ENCODE peak calls at places on chromosomes 7 and 10, in nine cellular contexts. One of them, this sample, is unnamed.

GRCh38 chr7:18459846-18460245 is 35.7 kb upstream of the HDAC9 start:
- DNase-seq in NCI-H510A: no peak
- DNase-seq in AG09309: no peak
- DNase-seq in left ventricle myocardium inferior: no peak
- DNase-seq in GM23248: no peak
- DNase-seq in activated T-helper 1 cell treated with Interleukin-2 at 50 U/mL for 16 hours: no peak
- DNase-seq in T follicular helper cell: no peak
- DNase-seq in anterior cingulate cortex: no peak
- DNase-seq in NCI-H1417: no peak
- DNase-seq in this sample: no peak

GRCh38 chr7:80885774-80886173 is 33.1 kb downstream of the SEMA3C start:
- DNase-seq in AG09309: no peak
- DNase-seq in T follicular helper cell: no peak
- DNase-seq in GM23248: no peak
- DNase-seq in NCI-H510A: no peak
- DNase-seq in activated T-helper 1 cell treated with Interleukin-2 at 50 U/mL for 16 hours: no peak
- DNase-seq in anterior cingulate cortex: no peak
- DNase-seq in left ventricle myocardium inferior: no peak
- DNase-seq in NCI-H1417: no peak
- DNase-seq in this sample: no peak

GRCh38 chr7:148327379-148327778 is 263.2 kb upstream of the C7orf33 start:
- DNase-seq in T follicular helper cell: no peak
- DNase-seq in NCI-H510A: no peak
- DNase-seq in NCI-H1417: no peak
- DNase-seq in left ventricle myocardium inferior: no peak
- DNase-seq in anterior cingulate cortex: no peak
- DNase-seq in AG09309: no peak
- DNase-seq in GM23248: no peak
- DNase-seq in activated T-helper 1 cell treated with Interleukin-2 at 50 U/mL for 16 hours: no peak
- DNase-seq in this sample: no peak

GRCh38 chr10:120456626-120457430 is at the start of gene PLPP4:
- DNase-seq in NCI-H1417: peak
- DNase-seq in AG09309: no peak
- DNase-seq in anterior cingulate cortex: peak
- DNase-seq in left ventricle myocardium inferior: no peak
- DNase-seq in NCI-H510A: peak
- DNase-seq in activated T-helper 1 cell treated with Interleukin-2 at 50 U/mL for 16 hours: no peak
- DNase-seq in T follicular helper cell: no peak
- DNase-seq in GM23248: peak
- DNase-seq in this sample: no peak

GRCh38 chr7:101164071-101164840 is 1.1 kb downstream of the VGF start:
- DNase-seq in left ventricle myocardium inferior: no peak
- DNase-seq in NCI-H510A: no peak
- DNase-seq in T follicular helper cell: no peak
- DNase-seq in NCI-H1417: peak
- DNase-seq in GM23248: peak
- DNase-seq in AG09309: no peak
- DNase-seq in activated T-helper 1 cell treated with Interleukin-2 at 50 U/mL for 16 hours: no peak
- DNase-seq in anterior cingulate cortex: no peak
- DNase-seq in this sample: no peak

GRCh38 chr10:61000769-61001730 is 57.1 kb upstream of the RHOBTB1 start:
- DNase-seq in anterior cingulate cortex: no peak
- DNase-seq in AG09309: no peak
- DNase-seq in GM23248: peak
- DNase-seq in activated T-helper 1 cell treated with Interleukin-2 at 50 U/mL for 16 hours: no peak
- DNase-seq in NCI-H1417: peak
- DNase-seq in T follicular helper cell: no peak
- DNase-seq in NCI-H510A: peak
- DNase-seq in left ventricle myocardium inferior: no peak
- DNase-seq in this sample: no peak

GRCh38 chr10:110456046-110456445 is 41.7 kb upstream of the DUSP5 start:
- DNase-seq in anterior cingulate cortex: no peak
- DNase-seq in AG09309: no peak
- DNase-seq in T follicular helper cell: no peak
- DNase-seq in NCI-H1417: no peak
- DNase-seq in activated T-helper 1 cell treated with Interleukin-2 at 50 U/mL for 16 hours: no peak
- DNase-seq in left ventricle myocardium inferior: no peak
- DNase-seq in NCI-H510A: no peak
- DNase-seq in GM23248: no peak
- DNase-seq in this sample: no peak

GRCh38 chr7:112748381-112748780 is 41.8 kb downstream of the TMEM168 start:
- DNase-seq in T follicular helper cell: no peak
- DNase-seq in activated T-helper 1 cell treated with Interleukin-2 at 50 U/mL for 16 hours: no peak
- DNase-seq in left ventricle myocardium inferior: no peak
- DNase-seq in NCI-H1417: no peak
- DNase-seq in AG09309: no peak
- DNase-seq in NCI-H510A: no peak
- DNase-seq in anterior cingulate cortex: no peak
- DNase-seq in GM23248: peak
- DNase-seq in this sample: no peak

GRCh38 chr10:24341371-24341770 is 132.4 kb downstream of the KIAA1217 start:
- DNase-seq in AG09309: no peak
- DNase-seq in T follicular helper cell: no peak
- DNase-seq in anterior cingulate cortex: no peak
- DNase-seq in NCI-H1417: no peak
- DNase-seq in left ventricle myocardium inferior: no peak
- DNase-seq in GM23248: no peak
- DNase-seq in NCI-H510A: no peak
- DNase-seq in activated T-helper 1 cell treated with Interleukin-2 at 50 U/mL for 16 hours: no peak
- DNase-seq in this sample: no peak

GRCh38 chr10:114691442-114691941 is 33.4 kb upstream of the ABLIM1 start:
- DNase-seq in activated T-helper 1 cell treated with Interleukin-2 at 50 U/mL for 16 hours: no peak
- DNase-seq in GM23248: peak
- DNase-seq in AG09309: no peak
- DNase-seq in NCI-H510A: no peak
- DNase-seq in left ventricle myocardium inferior: no peak
- DNase-seq in T follicular helper cell: no peak
- DNase-seq in NCI-H1417: no peak
- DNase-seq in anterior cingulate cortex: no peak
- DNase-seq in this sample: no peak

GRCh38 chr10:53370347-53370746 is 597.8 kb upstream of the MBL2 start:
- DNase-seq in NCI-H1417: no peak
- DNase-seq in activated T-helper 1 cell treated with Interleukin-2 at 50 U/mL for 16 hours: no peak
- DNase-seq in GM23248: no peak
- DNase-seq in AG09309: no peak
- DNase-seq in anterior cingulate cortex: no peak
- DNase-seq in NCI-H510A: no peak
- DNase-seq in T follicular helper cell: no peak
- DNase-seq in left ventricle myocardium inferior: no peak
- DNase-seq in this sample: no peak

This sample was measured in NCI-H187.